ENCODE peak calls at places on chromosomes 12 and 14, in four cellular contexts. Y is adrenal gland; D is CD4-positive, CD25-positive, alpha-beta regulatory T cell; K is tibial artery. V is an unnamed sample.

GRCh38 chr12:31517994-31518393 is 72.9 kb downstream of the DENND5B start:
- DNase-seq in Y (no peak), D (no peak), K (no peak), V (no peak)

GRCh38 chr12:47812797-47813490 is 6.8 kb downstream of the HDAC7 start:
- DNase-seq in Y (peak; percentile 96), K (peak; percentile 91), D (peak; percentile 88), V (peak; percentile 98)

GRCh38 chr14:76424359-76424758 is 48.4 kb downstream of the ESRRB start:
- DNase-seq in Y (no peak), K (no peak), D (no peak), V (no peak)

GRCh38 chr14:44438936-44439335 is 68.1 kb downstream of the FSCB start:
- DNase-seq in D (no peak), Y (no peak), K (no peak), V (no peak)

GRCh38 chr14:99210333-99210732 is 61.7 kb downstream of the BCL11B start:
- DNase-seq in D (no peak), Y (no peak), K (no peak), V (no peak)

GRCh38 chr12:110790301-110790700 is 47.6 kb upstream of the PPP1CC start:
- DNase-seq in D (no peak), Y (no peak), K (no peak), V (no peak)

GRCh38 chr12:52337054-52337453 is 15.9 kb upstream of the KRT83 start:
- DNase-seq in Y (no peak), D (no peak), K (no peak), V (no peak)

GRCh38 chr12:132205271-132206092 is 61.2 kb downstream of the NOC4L start:
- DNase-seq in D (no peak), Y (no peak), K (no peak), V (no peak)

GRCh38 chr12:33614630-33615029 is 175.0 kb upstream of the SYT10 start:
- DNase-seq in K (no peak), Y (no peak), D (no peak), V (no peak)

GRCh38 chr12:112908548-112908947 is 1.8 kb downstream of the OAS1 start:
- DNase-seq in K (no peak), D (no peak), Y (no peak), V (no peak)

GRCh38 chr12:120290541-120291312 is 976 bp downstream of the RNU4-2 start:
- DNase-seq in K (no peak), D (peak; percentile 10), Y (peak; percentile 60), V (no peak)

GRCh38 chr14:22598896-22599244 is 770 bp downstream of the ABHD4 start:
- DNase-seq in Y (peak; percentile 74), K (peak; percentile 49), D (no peak), V (no peak)

GRCh38 chr12:132379576-132379975 is 50.2 kb upstream of the GALNT9 start:
- DNase-seq in Y (no peak), D (no peak), K (no peak), V (no peak)

GRCh38 chr12:79927772-79928474 is 7.0 kb downstream of the PPP1R12A start:
- DNase-seq in K (no peak), Y (no peak), D (peak; percentile 34), V (no peak)

GRCh38 chr14:50750323-50750722 is 80.6 kb downstream of the NIN start:
- DNase-seq in Y (no peak), D (no peak), K (no peak), V (no peak)

GRCh38 chr12:133129368-133130037 is 571 bp downstream of the ZNF891 start:
- DNase-seq in D (no peak), K (no peak), Y (peak; percentile 21), V (no peak)

GRCh38 chr12:69998011-69998410 is 173.0 kb downstream of the MYRFL start:
- DNase-seq in K (no peak), Y (no peak), D (no peak), V (no peak)

GRCh38 chr14:72776701-72777255 is 117.1 kb downstream of the DPF3 start:
- DNase-seq in Y (no peak), D (no peak), K (no peak), V (no peak)

GRCh38 chr14:34461334-34462131 is 507 bp downstream of the SPTSSA start:
- DNase-seq in Y (peak; percentile 68), D (peak; percentile 11), K (peak; percentile 63), V (no peak)

GRCh38 chr12:10392394-10392930 is 2.6 kb upstream of the KLRK1 start:
- DNase-seq in Y (peak; percentile 18), D (no peak), K (peak; percentile 76), V (no peak)

GRCh38 chr12:10205251-10205807 is 7.3 kb upstream of the GABARAPL1 start:
- DNase-seq in Y (no peak), K (no peak), D (no peak), V (no peak)

GRCh38 chr14:55000381-55000780 is 26.5 kb downstream of the WDHD1 start:
- DNase-seq in Y (no peak), D (no peak), K (no peak), V (no peak)

GRCh38 chr12:69500631-69501030 is 30.4 kb downstream of the FRS2 start:
- DNase-seq in Y (no peak), K (no peak), D (no peak), V (no peak)

GRCh38 chr12:131831021-131831571 is 2.9 kb downstream of the MMP17 start:
- DNase-seq in K (no peak), Y (no peak), D (no peak), V (peak; percentile 75)

GRCh38 chr14:54712371-54712998 is 145.6 kb downstream of the SAMD4A start:
- DNase-seq in D (no peak), K (peak; percentile 76), Y (no peak), V (no peak)

GRCh38 chr12:133235401-133236112 is at the start of gene ANHX:
- DNase-seq in Y (no peak), D (no peak), K (no peak), V (no peak)

GRCh38 chr12:14322403-14322802 is 43.1 kb upstream of the ATF7IP start:
- DNase-seq in K (no peak), D (no peak), Y (no peak), V (no peak)

GRCh38 chr12:8562310-8562709 is 21.6 kb upstream of the CLEC4E start:
- DNase-seq in Y (no peak), K (no peak), D (no peak), V (no peak)

GRCh38 chr12:128727999-128728398 is 95.8 kb downstream of the SLC15A4 start:
- DNase-seq in Y (no peak), K (no peak), D (no peak), V (no peak)

GRCh38 chr12:118312578-118312977 is 60.1 kb downstream of the TAOK3 start:
- DNase-seq in Y (no peak), D (no peak), K (no peak), V (no peak)

GRCh38 chr14:25132734-25133422 is 82.9 kb upstream of the STXBP6 start:
- DNase-seq in D (peak; percentile 1), K (peak; percentile 42), Y (peak; percentile 46), V (peak; percentile 81)

GRCh38 chr14:90513151-90514014 is 116.6 kb downstream of the CALM1 start:
- DNase-seq in D (no peak), K (no peak), Y (no peak), V (peak; percentile 87)
- H3K27ac ChIP-seq in D (no peak overlapping the region), K (no peak overlapping the region), Y (no peak overlapping the region), V (peak overlapping the region; percentile 9)

GRCh38 chr12:122996188-122996601 is 15.7 kb downstream of the ARL6IP4 start:
- DNase-seq in K (no peak), Y (no peak), D (no peak), V (no peak)

GRCh38 chr12:122994781-122995502 is 14.5 kb downstream of the ARL6IP4 start:
- DNase-seq in K (no peak), Y (no peak), D (no peak), V (no peak)

GRCh38 chr12:122992386-122992785 is 11.9 kb downstream of the ARL6IP4 start:
- DNase-seq in K (no peak), Y (no peak), D (no peak), V (no peak)

GRCh38 chr12:122995503-122996187 is 15.2 kb downstream of the ARL6IP4 start:
- DNase-seq in K (no peak), D (no peak), Y (no peak), V (no peak)

GRCh38 chr12:122994140-122994675 is 13.7 kb downstream of the ARL6IP4 start:
- DNase-seq in D (no peak), K (no peak), Y (no peak), V (no peak)
- H3K4me3 ChIP-seq in D (no peak overlapping the region), K (no peak overlapping the region), Y (no peak overlapping the region), V (no peak overlapping the region)

DNA sequence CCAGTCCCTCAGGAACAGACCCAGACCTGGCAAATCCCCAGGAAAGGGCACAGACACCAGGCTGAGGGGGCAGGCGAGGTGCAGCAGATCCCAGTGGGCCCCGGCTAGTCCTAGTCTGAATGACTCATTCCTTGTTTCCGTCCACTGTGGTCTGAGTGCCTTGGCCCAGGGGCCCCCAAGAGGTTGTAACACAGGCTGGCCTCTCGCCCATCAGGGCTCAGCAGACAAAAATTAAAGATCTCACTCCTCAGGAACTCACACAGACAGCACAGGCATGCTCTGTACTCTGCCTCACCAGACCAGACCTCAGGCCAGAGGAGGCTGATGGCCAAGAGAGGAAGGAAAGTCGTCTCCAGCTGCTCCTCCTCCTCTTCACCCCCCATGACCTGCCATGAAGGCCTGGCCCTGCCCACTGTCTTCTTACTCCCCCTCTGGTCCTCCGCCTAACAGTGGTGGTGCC is 7.7 kb upstream of the LTBP2 start:
- DNase-seq in Y (peak; percentile 33), K (peak; percentile 95), D (no peak), V (peak; percentile 95)
- H3K4me1 ChIP-seq in Y (peaks cover 5% of the 10 kb centered on the region), K (peaks cover 5% of the 10 kb centered on the region), D (peaks cover 23% of the 10 kb centered on the region), V (peaks cover 10% of the 10 kb centered on the region)

GRCh38 chr12:117090816-117091711 is 8.2 kb downstream of the TESC start:
- DNase-seq in Y (no peak), K (no peak), D (no peak), V (peak; percentile 42)

GRCh38 chr12:117092511-117092780 is 6.8 kb downstream of the TESC start:
- DNase-seq in D (no peak), Y (no peak), K (no peak), V (no peak)

GRCh38 chr12:117089463-117089862 is 9.8 kb downstream of the TESC start:
- DNase-seq in K (no peak), D (no peak), Y (no peak), V (no peak)

GRCh38 chr12:117091758-117092510 is 7.3 kb downstream of the TESC start:
- DNase-seq in K (no peak), Y (no peak), D (no peak), V (peak; percentile 51)

GRCh38 chr12:117090388-117090787 is 8.8 kb downstream of the TESC start:
- DNase-seq in D (no peak), Y (no peak), K (no peak), V (no peak)
- H3K27ac ChIP-seq in D (no peak overlapping the region), Y (no peak overlapping the region), K (no peak overlapping the region), V (no peak overlapping the region)

V was measured in aorta.